ENCODE peak calls at places on chromosome 15, in nine cellular contexts. T, C, R, N, B, D, F, A and O are unnamed samples.
A peak's percentile ranks its signal among the peaks of the same experiment; 100 is the strongest.

GRCh38 chr15:101128696-101129095 is 123.2 kb downstream of the CHSY1 start:
- DNase-seq in T (no peak), C (no peak), R (peak; percentile 69), N (no peak), B (no peak), D (no peak), F (no peak), A (no peak), O (no peak)

GRCh38 chr15:91894606-91895005 is 41.1 kb downstream of the SLCO3A1 start:
- DNase-seq in T (peak; percentile 11), C (no peak), R (no peak), N (no peak), B (no peak), D (no peak), F (no peak), A (no peak), O (no peak)

GRCh38 chr15:61856295-61856694 is 204.0 kb downstream of the VPS13C start:
- DNase-seq in T (no peak), C (no peak), R (no peak), N (no peak), B (no peak), D (no peak), F (no peak), A (no peak), O (no peak)

GRCh38 chr15:99125061-99125990 is 20.4 kb downstream of the SYNM start:
- DNase-seq in T (no peak), C (no peak), R (no peak), N (no peak), B (no peak), D (peak; percentile 37), F (no peak), A (no peak), O (no peak)

GRCh38 chr15:80834906-80835305 is 55.7 kb downstream of the CEMIP start:
- DNase-seq in T (no peak), C (no peak), R (no peak), N (no peak), B (no peak), D (no peak), F (no peak), A (no peak), O (no peak)

GRCh38 chr15:88657326-88658069 is 18.7 kb downstream of the ISG20 start:
- DNase-seq in T (peak; percentile 61), C (peak; percentile 49), R (peak; percentile 80), N (peak; percentile 38), B (no peak), D (no peak), F (peak; percentile 73), A (peak; percentile 64), O (no peak)

GRCh38 chr15:51829360-51830278 is at the start of gene TMOD3:
- DNase-seq in T (peak; percentile 87), C (peak; percentile 94), R (peak; percentile 97), N (peak; percentile 78), B (peak; percentile 92), D (peak; percentile 95), F (peak; percentile 88), A (peak; percentile 97), O (peak; percentile 80)

GRCh38 chr15:76483752-76484151 is 147.2 kb downstream of the ISL2 start:
- DNase-seq in T (no peak), C (no peak), R (no peak), N (no peak), B (no peak), D (no peak), F (no peak), A (no peak), O (no peak)

GRCh38 chr15:31096563-31096962 is 5.0 kb downstream of the TRPM1 start:
- DNase-seq in T (no peak), C (no peak), R (no peak), N (no peak), B (no peak), D (no peak), F (no peak), A (no peak), O (no peak)

GRCh38 chr15:99536422-99537033 is 29.3 kb upstream of the MEF2A start:
- DNase-seq in T (peak; percentile 65), C (no peak), R (peak; percentile 58), N (peak; percentile 76), B (peak; percentile 62), D (no peak), F (peak; percentile 94), A (no peak), O (no peak)

GRCh38 chr15:67579967-67580366 is 37.5 kb downstream of the MAP2K5 start:
- DNase-seq in T (no peak), C (no peak), R (no peak), N (no peak), B (no peak), D (no peak), F (no peak), A (no peak), O (no peak)

GRCh38 chr15:58066042-58066867 is 744 bp upstream of the ALDH1A2 start:
- DNase-seq in T (peak; percentile 4), C (peak; percentile 70), R (peak; percentile 92), N (peak; percentile 21), B (peak; percentile 54), D (peak; percentile 81), F (peak; percentile 60), A (peak; percentile 78), O (peak; percentile 7)

GRCh38 chr15:43775411-43775965 is 1.3 kb downstream of the ELL3 start:
- DNase-seq in T (peak; percentile 58), C (peak; percentile 67), R (no peak), N (peak; percentile 85), B (no peak), D (no peak), F (peak; percentile 95), A (peak; percentile 76), O (no peak)

GRCh38 chr15:68818671-68819450 is 1.8 kb downstream of the ANP32A start:
- DNase-seq in T (no peak), C (peak; percentile 35), R (peak; percentile 93), N (no peak), B (peak; percentile 54), D (peak; percentile 82), F (peak; percentile 35), A (no peak), O (no peak)

GRCh38 chr15:51681303-51681963 is at the start of gene SCG3:
- DNase-seq in T (peak; percentile 65), C (peak; percentile 81), R (peak; percentile 87), N (peak; percentile 10), B (peak; percentile 81), D (peak; percentile 88), F (peak; percentile 55), A (peak; percentile 99), O (peak; percentile 60)

GRCh38 chr15:98433856-98434255 is 214.5 kb upstream of the IGF1R start:
- DNase-seq in T (no peak), C (no peak), R (peak; percentile 40), N (no peak), B (no peak), D (no peak), F (no peak), A (no peak), O (no peak)

GRCh38 chr15:101295607-101296225 is 668 bp upstream of the SNRPA1 start:
- DNase-seq in T (peak; percentile 72), C (peak; percentile 36), R (peak; percentile 94), N (no peak), B (no peak), D (no peak), F (peak; percentile 46), A (no peak), O (no peak)

GRCh38 chr15:61943992-61944391 is 116.3 kb downstream of the VPS13C start:
- DNase-seq in T (no peak), C (no peak), R (no peak), N (no peak), B (no peak), D (no peak), F (no peak), A (no peak), O (no peak)

GRCh38 chr15:39180494-39180930 is 400.4 kb upstream of the THBS1 start:
- DNase-seq in T (peak; percentile 88), C (no peak), R (no peak), N (no peak), B (no peak), D (no peak), F (no peak), A (no peak), O (no peak)

GRCh38 chr15:71328453-71328852 is 213.2 kb downstream of the THSD4 start:
- DNase-seq in T (no peak), C (no peak), R (no peak), N (no peak), B (no peak), D (no peak), F (no peak), A (no peak), O (no peak)
- H3K27ac ChIP-seq in T (peak overlapping the region; percentile 60), C (peak overlapping the region; percentile 70), R (no peak overlapping the region), N (no peak overlapping the region), B (peak overlapping the region; percentile 87), D (peak overlapping the region; percentile 43), F (no peak overlapping the region), A (no peak overlapping the region), O (no peak overlapping the region)

GRCh38 chr15:48579945-48580671 is 65.4 kb downstream of the FBN1 start:
- DNase-seq in T (peak; percentile 27), C (no peak), R (no peak), N (no peak), B (no peak), D (no peak), F (no peak), A (no peak), O (no peak)

GRCh38 chr15:48580736-48581135 is 64.8 kb downstream of the FBN1 start:
- DNase-seq in T (no peak), C (no peak), R (no peak), N (no peak), B (no peak), D (no peak), F (no peak), A (no peak), O (no peak)

GRCh38 chr15:48581221-48581620 is 64.3 kb downstream of the FBN1 start:
- DNase-seq in T (no peak), C (no peak), R (no peak), N (no peak), B (no peak), D (no peak), F (no peak), A (no peak), O (no peak)

GRCh38 chr15:48577495-48577894 is 68.0 kb downstream of the FBN1 start:
- DNase-seq in T (no peak), C (no peak), R (no peak), N (no peak), B (no peak), D (no peak), F (no peak), A (no peak), O (no peak)

GRCh38 chr15:48578965-48579364 is 66.5 kb downstream of the FBN1 start:
- DNase-seq in T (no peak), C (no peak), R (no peak), N (no peak), B (no peak), D (no peak), F (no peak), A (no peak), O (no peak)
- H3K4me1 ChIP-seq in T (peaks cover 7% of the 10 kb centered on the region), C (peaks cover 22% of the 10 kb centered on the region), R (peaks cover 15% of the 10 kb centered on the region), N (no peaks in the 10 kb centered on the region), B (peaks cover 11% of the 10 kb centered on the region), D (peaks cover 11% of the 10 kb centered on the region), F (no peaks in the 10 kb centered on the region), A (no peaks in the 10 kb centered on the region), O (no peaks in the 10 kb centered on the region)

GRCh38 chr15:95737051-95737450 is 593.4 kb upstream of the NR2F2 start:
- DNase-seq in T (no peak), C (no peak), R (no peak), N (no peak), B (no peak), D (no peak), F (no peak), A (no peak), O (no peak)
- H3K27ac ChIP-seq in T (no peak overlapping the region), C (no peak overlapping the region), R (no peak overlapping the region), N (no peak overlapping the region), B (no peak overlapping the region), D (no peak overlapping the region), F (no peak overlapping the region), A (no peak overlapping the region), O (no peak overlapping the region)

GRCh38 chr15:63881431-63881830 is 47.7 kb upstream of the HERC1 start:
- DNase-seq in T (no peak), C (no peak), R (no peak), N (no peak), B (no peak), D (no peak), F (no peak), A (no peak), O (no peak)
- H3K4me1 ChIP-seq in T (no peaks in the 10 kb centered on the region), C (no peaks in the 10 kb centered on the region), R (peaks cover 52% of the 10 kb centered on the region), N (peaks cover 3% of the 10 kb centered on the region), B (peaks cover 9% of the 10 kb centered on the region), D (no peaks in the 10 kb centered on the region), F (no peaks in the 10 kb centered on the region), A (peaks cover 2% of the 10 kb centered on the region), O (no peaks in the 10 kb centered on the region)